ENCODE peak calls at places on chromosomes 3 and 15, in nine cellular contexts. S is cardiac muscle cell; Q is IMR-90; N is PC-9; J is suprapubic skin; F is sigmoid colon; X is uterus; K is neuronal stem cell; E is CD4-positive, alpha-beta memory T cell. T is an unnamed sample.

GRCh38 chr15:61146643-61147230 is 82.4 kb downstream of the RORA start:
- DNase-seq in S (no peak), Q (no peak), N (no peak), J (no peak), F (no peak), X (no peak), K (no peak), E (no peak), T (no peak)

GRCh38 chr3:9205345-9206143 is 43.9 kb downstream of the SRGAP3 start:
- DNase-seq in S (no peak), Q (no peak), N (no peak), J (no peak), F (peak; percentile 3), X (no peak), K (no peak), E (no peak), T (no peak)

GRCh38 chr3:72346526-72346926 is 501.7 kb downstream of the SHQ1 start:
- DNase-seq in S (peak; percentile 97), Q (peak; percentile 97), N (no peak), J (peak; percentile 73), F (peak; percentile 86), X (peak; percentile 72), K (no peak), E (no peak), T (no peak)

GRCh38 chr15:77691607-77692006 is 58.9 kb upstream of the LINGO1 start:
- DNase-seq in S (no peak), Q (no peak), N (no peak), J (no peak), F (no peak), X (no peak), K (no peak), E (no peak), T (no peak)

GRCh38 chr3:120160050-120160449 is 65.8 kb upstream of the GSK3B start:
- DNase-seq in S (peak; percentile 99), Q (peak; percentile 98), N (peak; percentile 90), J (peak; percentile 84), F (peak; percentile 87), X (no peak), K (no peak), E (no peak), T (peak; percentile 79)

GRCh38 chr3:114223146-114223545 is 14.2 kb downstream of the ZNF80 start:
- DNase-seq in S (peak; percentile 36), Q (no peak), N (no peak), J (no peak), F (no peak), X (no peak), K (no peak), E (peak; percentile 55), T (no peak)

GRCh38 chr3:194165619-194166018 is 29.7 kb downstream of the HES1 start:
- DNase-seq in S (no peak), Q (no peak), N (no peak), J (no peak), F (no peak), X (no peak), K (no peak), E (no peak), T (no peak)

GRCh38 chr3:16114381-16114916 is 60.0 kb upstream of the GALNT15 start:
- DNase-seq in S (no peak), Q (no peak), N (no peak), J (no peak), F (no peak), X (no peak), K (no peak), E (no peak), T (no peak)

GRCh38 chr15:90637693-90638092 is 79.5 kb upstream of the BLM start:
- DNase-seq in S (no peak), Q (no peak), N (no peak), J (no peak), F (no peak), X (no peak), K (no peak), E (no peak), T (no peak)

GRCh38 chr3:197841789-197842188 is 50.7 kb downstream of the LRCH3 start:
- DNase-seq in S (no peak), Q (no peak), N (no peak), J (no peak), F (no peak), X (no peak), K (no peak), E (no peak), T (no peak)

GRCh38 chr3:197847866-197848401 is 56.9 kb downstream of the LRCH3 start:
- DNase-seq in S (no peak), Q (peak; percentile 42), N (no peak), J (no peak), F (no peak), X (no peak), K (no peak), E (peak; percentile 49), T (no peak)

DNA sequence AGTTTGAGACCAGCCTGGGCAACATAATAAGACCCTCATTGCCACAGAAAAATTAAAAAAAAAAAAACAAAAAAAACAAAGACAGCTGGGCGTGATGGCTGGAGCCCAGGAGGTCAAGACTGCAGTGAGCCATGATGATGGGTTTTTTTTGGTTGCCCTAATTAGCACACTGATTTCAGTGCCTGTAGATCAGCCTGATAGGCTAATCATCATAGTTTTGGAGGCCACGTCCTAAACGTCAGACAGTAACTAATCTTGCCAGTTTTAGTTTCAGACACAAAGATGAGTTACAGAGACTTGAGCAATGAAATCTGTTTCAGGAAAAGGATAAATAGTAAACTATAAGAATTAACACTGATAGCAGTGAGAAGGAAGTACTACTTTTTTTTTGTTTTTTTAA is 55.4 kb downstream of the LRCH3 start:
- DNase-seq in S (no peak), Q (no peak), N (no peak), J (no peak), F (no peak), X (no peak), K (no peak), E (no peak), T (no peak)
- H3K36me3 ChIP-seq in S (peaks cover 54% of the 10 kb centered on the region), Q (peaks cover 32% of the 10 kb centered on the region), N (peaks cover 36% of the 10 kb centered on the region), J (peaks cover 75% of the 10 kb centered on the region), F (peaks cover 61% of the 10 kb centered on the region), X (no peaks in the 10 kb centered on the region), K (peaks cover 98% of the 10 kb centered on the region), E (peaks cover 35% of the 10 kb centered on the region), T (peaks cover 85% of the 10 kb centered on the region)

GRCh38 chr3:50599716-50600118 is 11.9 kb downstream of the CISH start:
- DNase-seq in S (no peak), Q (no peak), N (no peak), J (no peak), F (no peak), X (no peak), K (no peak), E (no peak), T (no peak)
- H3K27ac ChIP-seq in S (peak overlapping the region; percentile 98), Q (no peak overlapping the region), N (no peak overlapping the region), J (peak overlapping the region; percentile 97), F (peak overlapping the region; percentile 98), X (peak overlapping the region; percentile 96), K (no peak overlapping the region), E (peak overlapping the region; percentile 81), T (peak overlapping the region; percentile 92)

GRCh38 chr15:29704950-29705597 is 117.2 kb downstream of the TJP1 start:
- DNase-seq in S (no peak), Q (no peak), N (no peak), J (no peak), F (no peak), X (no peak), K (no peak), E (no peak), T (no peak)
- H3K36me3 ChIP-seq in S (peaks cover 84% of the 10 kb centered on the region), Q (peaks cover 46% of the 10 kb centered on the region), N (no peaks in the 10 kb centered on the region), J (peaks cover 86% of the 10 kb centered on the region), F (peaks cover 98% of the 10 kb centered on the region), X (no peaks in the 10 kb centered on the region), K (peaks cover 98% of the 10 kb centered on the region), E (no peaks in the 10 kb centered on the region), T (peaks cover 96% of the 10 kb centered on the region)

GRCh38 chr3:156483961-156484787 is 70.7 kb downstream of the SSR3 start:
- DNase-seq in S (peak; percentile 80), Q (peak; percentile 66), N (peak; percentile 16), J (no peak), F (peak; percentile 66), X (peak; percentile 46), K (no peak), E (peak; percentile 81), T (no peak)
- H3K27ac ChIP-seq in S (peak overlapping the region; percentile 10), Q (no peak overlapping the region), N (peak overlapping the region; percentile 15), J (peak overlapping the region; percentile 54), F (peak overlapping the region; percentile 82), X (peak overlapping the region; percentile 63), K (no peak overlapping the region), E (peak overlapping the region; percentile 63), T (peak overlapping the region; percentile 21)